ENCODE peak calls at places on chromosomes 6 and 20, in six cellular contexts. F, R, X, V, O and N are unnamed samples.

GRCh38 chr6:75752365-75752764 is 3.3 kb downstream of the MYO6 start:
- DNase-seq in F (no peak), R (no peak), X (no peak), V (no peak), O (no peak), N (no peak)

GRCh38 chr6:158002951-158003853 is 21.5 kb downstream of the SYNJ2 start:
- DNase-seq in F (no peak), R (peak; percentile 46), X (peak; percentile 95), V (no peak), O (peak; percentile 92), N (no peak)

GRCh38 chr6:108699290-108700041 is 138.7 kb downstream of the FOXO3 start:
- DNase-seq in F (peak; percentile 49), R (peak; percentile 36), X (no peak), V (no peak), O (peak; percentile 68), N (no peak)

GRCh38 chr6:33702345-33702977 is 9.0 kb downstream of the UQCC2 start:
- DNase-seq in F (peak; percentile 17), R (no peak), X (peak; percentile 69), V (no peak), O (peak; percentile 75), N (no peak)

GRCh38 chr6:6680524-6680923 is 92.0 kb downstream of the LY86 start:
- DNase-seq in F (no peak), R (no peak), X (peak; percentile 70), V (no peak), O (no peak), N (no peak)

GRCh38 chr20:57006411-57007170 is 259.9 kb downstream of the BMP7 start:
- DNase-seq in F (no peak), R (no peak), X (peak; percentile 23), V (no peak), O (no peak), N (no peak)

GRCh38 chr6:27081931-27082330 is 165.6 kb upstream of the PRSS16 start:
- DNase-seq in F (no peak), R (no peak), X (no peak), V (no peak), O (no peak), N (no peak)

GRCh38 chr6:157317129-157317814 is 6.0 kb downstream of the TMEM242 start:
- DNase-seq in F (no peak), R (peak; percentile 38), X (peak; percentile 86), V (no peak), O (peak; percentile 93), N (no peak)

GRCh38 chr6:37011656-37012378 is 6.4 kb downstream of the FGD2 start:
- DNase-seq in F (no peak), R (no peak), X (peak; percentile 76), V (no peak), O (peak; percentile 73), N (no peak)

GRCh38 chr20:48656661-48657211 is 171.1 kb downstream of the PREX1 start:
- DNase-seq in F (no peak), R (no peak), X (no peak), V (no peak), O (no peak), N (no peak)

GRCh38 chr6:34718867-34719441 is 22.4 kb upstream of the ILRUN start:
- DNase-seq in F (no peak), R (no peak), X (no peak), V (no peak), O (no peak), N (no peak)

GRCh38 chr6:18154507-18155272 is at the start of gene TPMT:
- DNase-seq in F (peak; percentile 99), R (peak; percentile 99), X (no peak), V (peak; percentile 93), O (no peak), N (peak; percentile 94)

GRCh38 chr6:130420911-130421310 is 55.1 kb downstream of the TMEM200A start:
- DNase-seq in F (no peak), R (no peak), X (no peak), V (no peak), O (no peak), N (no peak)

GRCh38 chr6:166907373-166907841 is 48.9 kb downstream of the RNASET2 start:
- DNase-seq in F (no peak), R (no peak), X (no peak), V (no peak), O (no peak), N (no peak)

GRCh38 chr6:2782356-2782708 is 17.1 kb downstream of the WRNIP1 start:
- DNase-seq in F (no peak), R (no peak), X (no peak), V (no peak), O (no peak), N (no peak)

GRCh38 chr6:29926795-29927427 is 15.4 kb upstream of the HLA-A start:
- DNase-seq in F (no peak), R (peak; percentile 74), X (peak; percentile 71), V (no peak), O (peak; percentile 50), N (peak; percentile 43)

GRCh38 chr6:24595910-24596525 is 50.0 kb downstream of the KIAA0319 start:
- DNase-seq in F (no peak), R (no peak), X (no peak), V (no peak), O (no peak), N (no peak)

GRCh38 chr6:10431423-10432164 is 16.7 kb upstream of the TFAP2A start:
- DNase-seq in F (no peak), R (no peak), X (no peak), V (no peak), O (no peak), N (no peak)

GRCh38 chr20:63441777-63442493 is 30.5 kb downstream of the KCNQ2 start:
- DNase-seq in F (peak; percentile 46), R (peak; percentile 63), X (peak; percentile 13), V (peak; percentile 38), O (peak; percentile 33), N (no peak)

GRCh38 chr6:5590187-5590586 is 328.9 kb downstream of the FARS2 start:
- DNase-seq in F (no peak), R (peak; percentile 76), X (no peak), V (no peak), O (no peak), N (peak; percentile 46)

GRCh38 chr6:119479860-119480655 is 130.5 kb upstream of the MAN1A1 start:
- DNase-seq in F (peak; percentile 11), R (no peak), X (peak; percentile 70), V (no peak), O (peak; percentile 81), N (no peak)

GRCh38 chr20:32674362-32674789 is 635 bp upstream of the C20orf203 start:
- DNase-seq in F (peak; percentile 35), R (no peak), X (peak; percentile 55), V (peak; percentile 37), O (peak; percentile 68), N (no peak)

GRCh38 chr6:49454787-49455709 is 8.0 kb downstream of the MMUT start:
- DNase-seq in F (no peak), R (no peak), X (no peak), V (no peak), O (no peak), N (no peak)

GRCh38 chr20:25493137-25493536 is 85.7 kb downstream of the GINS1 start:
- DNase-seq in F (no peak), R (no peak), X (no peak), V (no peak), O (no peak), N (no peak)

GRCh38 chr6:164108869-164109769 is 694.6 kb downstream of the QKI start:
- DNase-seq in F (no peak), R (peak; percentile 87), X (peak; percentile 45), V (no peak), O (peak; percentile 56), N (no peak)

GRCh38 chr20:5933802-5934436 is 16.4 kb downstream of the TRMT6 start:
- DNase-seq in F (no peak), R (no peak), X (no peak), V (no peak), O (peak; percentile 36), N (no peak)

GRCh38 chr6:167825759-167826229 is 917 bp upstream of the AFDN start:
- DNase-seq in F (peak; percentile 50), R (peak; percentile 44), X (no peak), V (peak; percentile 56), O (peak; percentile 49), N (peak; percentile 16)

GRCh38 chr6:44676826-44677433 is 289.4 kb downstream of the CDC5L start:
- DNase-seq in F (no peak), R (no peak), X (no peak), V (no peak), O (no peak), N (no peak)

GRCh38 chr20:38143646-38144554 is 21.2 kb downstream of the TGM2 start:
- DNase-seq in F (no peak), R (no peak), X (peak; percentile 80), V (no peak), O (peak; percentile 66), N (no peak)

GRCh38 chr6:158609455-158610155 is 34.9 kb downstream of the DYNLT1 start:
- DNase-seq in F (no peak), R (no peak), X (no peak), V (no peak), O (no peak), N (no peak)

GRCh38 chr6:119187596-119187995 is 109.1 kb upstream of the FAM184A start:
- DNase-seq in F (no peak), R (no peak), X (no peak), V (no peak), O (no peak), N (no peak)

GRCh38 chr6:1312444-1313363 is 806 bp downstream of the FOXQ1 start:
- DNase-seq in F (peak; percentile 12), R (no peak), X (no peak), V (no peak), O (no peak), N (no peak)

GRCh38 chr6:5672581-5673011 is 334.1 kb downstream of the NRN1 start:
- DNase-seq in F (no peak), R (no peak), X (peak; percentile 93), V (no peak), O (peak; percentile 83), N (no peak)